ENCODE peak calls at places on chromosomes 12 and 14, in eight cellular contexts. H, S, A, F, V, Z, T and L are unnamed samples.

GRCh38 chr14:82482345-82482744 is 948.7 kb upstream of the SEL1L start:
- DNase-seq in H (no peak), S (no peak), A (no peak), F (no peak), V (no peak), Z (no peak), T (no peak), L (no peak)

GRCh38 chr12:20711846-20712245 is 16.7 kb downstream of the SLCO1C1 start:
- DNase-seq in H (no peak), S (no peak), A (no peak), F (no peak), V (no peak), Z (no peak), T (no peak), L (no peak)

GRCh38 chr12:66767454-66768002 is 88.7 kb upstream of the GRIP1 start:
- DNase-seq in H (no peak), S (no peak), A (no peak), F (no peak), V (no peak), Z (no peak), T (no peak), L (no peak)

GRCh38 chr14:54566410-54567223 is at the start of gene SAMD4A:
- DNase-seq in H (peak; percentile 71), S (peak; percentile 72), A (peak; percentile 18), F (peak; percentile 45), V (peak; percentile 61), Z (peak; percentile 70), T (peak; percentile 88), L (no peak)

GRCh38 chr12:7142057-7142644 is 12.0 kb downstream of the CLSTN3 start:
- DNase-seq in H (no peak), S (peak; percentile 34), A (peak; percentile 26), F (peak; percentile 37), V (peak; percentile 72), Z (peak; percentile 83), T (peak; percentile 59), L (no peak)

GRCh38 chr14:24232645-24233537 is at the start of gene GMPR2:
- DNase-seq in H (no peak), S (no peak), A (no peak), F (no peak), V (no peak), Z (peak; percentile 94), T (no peak), L (peak; percentile 77)

GRCh38 chr12:12626471-12626870 is 14.8 kb downstream of the CREBL2 start:
- DNase-seq in H (no peak), S (no peak), A (no peak), F (no peak), V (no peak), Z (no peak), T (no peak), L (no peak)

GRCh38 chr14:68112456-68112855 is 292.9 kb downstream of the RAD51B start:
- DNase-seq in H (no peak), S (no peak), A (no peak), F (no peak), V (no peak), Z (no peak), T (no peak), L (no peak)

GRCh38 chr12:97751704-97752103 is 289.1 kb downstream of the RMST start:
- DNase-seq in H (no peak), S (no peak), A (no peak), F (no peak), V (no peak), Z (no peak), T (no peak), L (no peak)

GRCh38 chr14:56268039-56268438 is 149.8 kb downstream of the PELI2 start:
- DNase-seq in H (no peak), S (no peak), A (no peak), F (no peak), V (no peak), Z (no peak), T (no peak), L (no peak)

GRCh38 chr14:74502236-74503019 is 8.9 kb downstream of the ISCA2 start:
- DNase-seq in H (no peak), S (no peak), A (no peak), F (no peak), V (peak; percentile 59), Z (peak; percentile 83), T (peak; percentile 60), L (no peak)

GRCh38 chr12:108840605-108841328 is 16.6 kb downstream of the SSH1 start:
- DNase-seq in H (no peak), S (no peak), A (no peak), F (no peak), V (no peak), Z (no peak), T (no peak), L (no peak)

GRCh38 chr12:106815741-106816140 is 41.3 kb downstream of the RIC8B start:
- DNase-seq in H (no peak), S (no peak), A (no peak), F (no peak), V (no peak), Z (no peak), T (no peak), L (no peak)

GRCh38 chr12:51254592-51254991 is 15.6 kb downstream of the SMAGP start:
- DNase-seq in H (no peak), S (no peak), A (no peak), F (no peak), V (no peak), Z (no peak), T (no peak), L (no peak)

GRCh38 chr14:24092960-24093900 is 881 bp upstream of the PCK2 start:
- DNase-seq in H (no peak), S (no peak), A (no peak), F (no peak), V (no peak), Z (no peak), T (no peak), L (no peak)